ENCODE peak calls at places on chromosome 16, in six cellular contexts. One of them, this sample, is unnamed.

GRCh38 chr16:84413605-84414004 is 45.3 kb downstream of the ATP2C2 start:
- DNase-seq in NCI-H526 treated with DMSO at 0.1 percent for 48 hours: no peak
- DNase-seq in T-cell: no peak
- DNase-seq in HS-5: no peak
- DNase-seq in glutamatergic neuron: no peak
- DNase-seq in AG10803: no peak
- DNase-seq in this sample: no peak

GRCh38 chr16:67444259-67445125 is 13.6 kb downstream of the HSD11B2 start:
- DNase-seq in NCI-H526 treated with DMSO at 0.1 percent for 48 hours: no peak
- DNase-seq in T-cell: no peak
- DNase-seq in HS-5: no peak
- DNase-seq in glutamatergic neuron: no peak
- DNase-seq in AG10803: no peak
- DNase-seq in this sample: no peak

GRCh38 chr16:11781773-11782172 is 15.3 kb downstream of the ZC3H7A start:
- DNase-seq in NCI-H526 treated with DMSO at 0.1 percent for 48 hours: peak; percentile 50
- DNase-seq in T-cell: no peak
- DNase-seq in HS-5: no peak
- DNase-seq in glutamatergic neuron: peak; percentile 25
- DNase-seq in AG10803: peak; percentile 52
- DNase-seq in this sample: no peak

GRCh38 chr16:31386157-31386984 is 6.8 kb upstream of the ITGAD start:
- DNase-seq in NCI-H526 treated with DMSO at 0.1 percent for 48 hours: no peak
- DNase-seq in T-cell: no peak
- DNase-seq in HS-5: peak; percentile 46
- DNase-seq in glutamatergic neuron: no peak
- DNase-seq in AG10803: peak; percentile 50
- DNase-seq in this sample: peak; percentile 69

GRCh38 chr16:81524382-81524781 is 79.8 kb downstream of the CMIP start:
- DNase-seq in NCI-H526 treated with DMSO at 0.1 percent for 48 hours: no peak
- DNase-seq in T-cell: peak; percentile 57
- DNase-seq in HS-5: no peak
- DNase-seq in glutamatergic neuron: no peak
- DNase-seq in AG10803: no peak
- DNase-seq in this sample: no peak

GRCh38 chr16:89177501-89177900 is 6.0 kb downstream of the CDH15 start:
- DNase-seq in NCI-H526 treated with DMSO at 0.1 percent for 48 hours: no peak
- DNase-seq in T-cell: no peak
- DNase-seq in HS-5: no peak
- DNase-seq in glutamatergic neuron: no peak
- DNase-seq in AG10803: no peak
- DNase-seq in this sample: no peak

GRCh38 chr16:2386990-2387389 is 42.3 kb upstream of the CCNF start:
- DNase-seq in NCI-H526 treated with DMSO at 0.1 percent for 48 hours: no peak
- DNase-seq in T-cell: no peak
- DNase-seq in HS-5: no peak
- DNase-seq in glutamatergic neuron: no peak
- DNase-seq in AG10803: no peak
- DNase-seq in this sample: no peak

GRCh38 chr16:732936-733335 is 6.0 kb downstream of the HAGHL start:
- DNase-seq in NCI-H526 treated with DMSO at 0.1 percent for 48 hours: no peak
- DNase-seq in T-cell: no peak
- DNase-seq in HS-5: no peak
- DNase-seq in glutamatergic neuron: no peak
- DNase-seq in AG10803: no peak
- DNase-seq in this sample: no peak

GRCh38 chr16:77919761-77920415 is 102.5 kb upstream of the CLEC3A start:
- DNase-seq in NCI-H526 treated with DMSO at 0.1 percent for 48 hours: no peak
- DNase-seq in T-cell: no peak
- DNase-seq in HS-5: no peak
- DNase-seq in glutamatergic neuron: no peak
- DNase-seq in AG10803: no peak
- DNase-seq in this sample: no peak

GRCh38 chr16:14301150-14302030 is 230.3 kb downstream of the MRTFB start:
- DNase-seq in NCI-H526 treated with DMSO at 0.1 percent for 48 hours: no peak
- DNase-seq in T-cell: no peak
- DNase-seq in HS-5: no peak
- DNase-seq in glutamatergic neuron: no peak
- DNase-seq in AG10803: peak; percentile 39
- DNase-seq in this sample: no peak

GRCh38 chr16:54347961-54348360 is 61.4 kb upstream of the IRX3 start:
- DNase-seq in NCI-H526 treated with DMSO at 0.1 percent for 48 hours: no peak
- DNase-seq in T-cell: no peak
- DNase-seq in HS-5: no peak
- DNase-seq in glutamatergic neuron: no peak
- DNase-seq in AG10803: no peak
- DNase-seq in this sample: no peak

GRCh38 chr16:85370543-85370880 is 242.6 kb upstream of the GSE1 start:
- DNase-seq in NCI-H526 treated with DMSO at 0.1 percent for 48 hours: no peak
- DNase-seq in T-cell: no peak
- DNase-seq in HS-5: no peak
- DNase-seq in glutamatergic neuron: no peak
- DNase-seq in AG10803: no peak
- DNase-seq in this sample: no peak

GRCh38 chr16:10878644-10879498 is 1.9 kb downstream of the CIITA start:
- DNase-seq in NCI-H526 treated with DMSO at 0.1 percent for 48 hours: no peak
- DNase-seq in T-cell: no peak
- DNase-seq in HS-5: no peak
- DNase-seq in glutamatergic neuron: peak; percentile 31
- DNase-seq in AG10803: peak; percentile 31
- DNase-seq in this sample: peak; percentile 12

GRCh38 chr16:13453325-13453724 is 466.6 kb upstream of the ERCC4 start:
- DNase-seq in NCI-H526 treated with DMSO at 0.1 percent for 48 hours: no peak
- DNase-seq in T-cell: no peak
- DNase-seq in HS-5: no peak
- DNase-seq in glutamatergic neuron: no peak
- DNase-seq in AG10803: peak; percentile 56
- DNase-seq in this sample: peak; percentile 1

GRCh38 chr16:31477220-31478216 is 5.4 kb upstream of the SLC5A2 start:
- DNase-seq in NCI-H526 treated with DMSO at 0.1 percent for 48 hours: no peak
- DNase-seq in T-cell: no peak
- DNase-seq in HS-5: no peak
- DNase-seq in glutamatergic neuron: peak; percentile 80
- DNase-seq in AG10803: no peak
- DNase-seq in this sample: no peak

GRCh38 chr16:30009085-30009862 is 1.6 kb downstream of the DOC2A start:
- DNase-seq in NCI-H526 treated with DMSO at 0.1 percent for 48 hours: no peak
- DNase-seq in T-cell: no peak
- DNase-seq in HS-5: no peak
- DNase-seq in glutamatergic neuron: no peak
- DNase-seq in AG10803: no peak
- DNase-seq in this sample: no peak

This sample was measured in fibroblast of pulmonary artery.